ENCODE peak calls at places on chromosomes 5 and 9, in five cellular contexts. B is right lobe of liver, Z is MM.1S, U is ovary, K is transverse colon. J is an unnamed sample.

GRCh38 chr9:25602366-25603044 is 75.7 kb downstream of the TUSC1 start:
- DNase-seq in U (no peak), B (no peak), K (no peak), Z (no peak), J (no peak)

GRCh38 chr5:116476903-116477537 is 97.6 kb downstream of the SEMA6A start:
- DNase-seq in B (no peak), Z (no peak), K (no peak), U (no peak), J (no peak)

GRCh38 chr9:110410926-110411325 is 73.3 kb upstream of the TXNDC8 start:
- DNase-seq in U (no peak), B (no peak), Z (peak; percentile 8), K (no peak), J (no peak)

GRCh38 chr9:304106-304505 is 89.4 kb downstream of the DOCK8 start:
- DNase-seq in Z (no peak), U (no peak), B (no peak), K (no peak), J (no peak)

GRCh38 chr5:160036884-160037283 is 27.9 kb downstream of the TTC1 start:
- DNase-seq in Z (no peak), U (no peak), B (no peak), K (no peak), J (no peak)

GRCh38 chr9:73157811-73158210 is 6.1 kb downstream of the ANXA1 start:
- DNase-seq in B (no peak), U (no peak), Z (no peak), K (no peak), J (no peak)

GRCh38 chr5:178424141-178424855 is 165.9 kb downstream of the COL23A1 start:
- DNase-seq in K (no peak), B (no peak), Z (no peak), U (no peak), J (no peak)

GRCh38 chr5:181058786-181059296 is 18.8 kb downstream of the BTNL9 start:
- DNase-seq in B (no peak), K (no peak), U (no peak), Z (no peak), J (no peak)

GRCh38 chr9:99732715-99733114 is 89.0 kb upstream of the NR4A3 start:
- DNase-seq in K (no peak), Z (no peak), U (no peak), B (no peak), J (no peak)

GRCh38 chr9:127333326-127334064 is 63.5 kb upstream of the SLC2A8 start:
- DNase-seq in Z (no peak), B (no peak), U (peak; percentile 47), K (no peak), J (no peak)

GRCh38 chr5:136722086-136722485 is 356.7 kb upstream of the TRPC7 start:
- DNase-seq in U (no peak), Z (no peak), B (no peak), K (no peak), J (no peak)

GRCh38 chr9:88696501-88696900 is 161.5 kb downstream of the NXNL2 start:
- DNase-seq in B (no peak), U (no peak), Z (no peak), K (no peak), J (no peak)

GRCh38 chr9:110650991-110651411 is 17.6 kb upstream of the MUSK start:
- DNase-seq in Z (no peak), U (peak; percentile 20), K (no peak), B (no peak), J (no peak)

GRCh38 chr5:159463590-159464321 is 133.5 kb upstream of the IL12B start:
- DNase-seq in B (no peak), U (no peak), K (no peak), Z (no peak), J (no peak)

GRCh38 chr5:19564036-19564435 is 424.0 kb downstream of the CDH18 start:
- DNase-seq in B (no peak), K (no peak), U (no peak), Z (no peak), J (no peak)

GRCh38 chr5:107542831-107543231 is 127.9 kb downstream of the EFNA5 start:
- DNase-seq in U (peak; percentile 81), B (peak; percentile 86), K (peak; percentile 39), Z (no peak), J (peak; percentile 84)

GRCh38 chr5:79513519-79514390 is at the start of gene HOMER1:
- DNase-seq in K (peak; percentile 79), B (peak; percentile 82), U (peak; percentile 83), Z (peak; percentile 73), J (peak; percentile 84)

GRCh38 chr5:54309237-54309636 is 1.1 kb downstream of the ARL15 start:
- DNase-seq in B (no peak), Z (no peak), K (no peak), U (no peak), J (no peak)

GRCh38 chr9:17018001-17018491 is 116.8 kb upstream of the CNTLN start:
- DNase-seq in U (peak; percentile 63), B (no peak), Z (no peak), K (no peak), J (peak; percentile 89)

GRCh38 chr5:74685979-74686631 is 1.1 kb downstream of the HEXB start:
- DNase-seq in K (no peak), U (peak; percentile 15), Z (peak; percentile 21), B (no peak), J (no peak)

GRCh38 chr9:113581865-113582697 is 118.6 kb downstream of the RGS3 start:
- DNase-seq in K (peak; percentile 87), U (peak; percentile 74), B (peak; percentile 81), Z (peak; percentile 99), J (peak; percentile 73)
- H3K4me1 ChIP-seq in K (peaks cover 34% of the 10 kb centered on the region), U (peaks cover 10% of the 10 kb centered on the region), B (peaks cover 29% of the 10 kb centered on the region), Z (peaks cover 58% of the 10 kb centered on the region), J (peaks cover 45% of the 10 kb centered on the region)

DNA sequence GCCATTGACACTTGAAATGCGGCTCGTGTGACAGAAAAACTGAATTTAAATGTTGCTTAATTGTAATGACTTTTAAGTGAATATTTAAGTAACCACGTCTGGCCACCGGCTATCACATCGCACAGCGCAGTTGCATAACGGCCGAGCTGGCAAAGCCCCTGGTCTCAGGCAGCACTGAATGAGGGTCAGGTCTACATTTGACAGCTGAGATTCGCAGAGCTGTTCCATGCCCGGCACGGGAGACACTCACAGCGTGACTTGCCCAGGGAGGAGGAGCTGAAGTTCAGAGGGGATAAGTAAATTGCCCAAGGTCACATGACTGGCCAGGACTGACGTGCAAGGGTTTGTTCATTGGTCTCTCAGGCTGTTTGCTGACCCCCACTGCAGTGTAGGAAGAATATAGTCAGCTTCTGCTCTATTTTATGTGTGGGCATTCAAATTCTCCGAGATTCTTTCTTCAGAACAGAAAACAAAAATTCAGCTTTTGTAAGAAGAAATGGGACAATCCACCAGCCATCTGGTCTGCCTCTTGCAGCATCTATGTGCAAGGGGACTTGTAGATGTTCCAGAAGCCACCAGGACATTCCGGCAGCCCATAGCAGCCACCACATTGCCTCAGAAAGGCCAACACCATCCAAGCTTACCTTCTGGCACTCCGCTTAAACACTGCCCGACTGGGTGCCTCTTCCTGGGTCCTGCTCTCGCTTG is 17.3 kb upstream of the COL5A1 start:
- DNase-seq in U (peak; percentile 13), Z (no peak), K (no peak), B (no peak), J (no peak)
- H3K4me3 ChIP-seq in U (no peak overlapping the region), Z (no peak overlapping the region), K (no peak overlapping the region), B (no peak overlapping the region), J (no peak overlapping the region)

GRCh38 chr5:7392401-7393024 is 3.4 kb upstream of the ADCY2 start:
- DNase-seq in B (no peak), K (no peak), U (peak; percentile 33), Z (peak; percentile 25), J (no peak)

GRCh38 chr5:7388553-7388952 is 7.4 kb upstream of the ADCY2 start:
- DNase-seq in B (no peak), K (no peak), Z (no peak), U (no peak), J (no peak)

GRCh38 chr5:7391688-7392400 is 4.1 kb upstream of the ADCY2 start:
- DNase-seq in B (no peak), K (no peak), Z (no peak), U (no peak), J (no peak)

GRCh38 chr5:7393921-7394799 is 1.8 kb upstream of the ADCY2 start:
- DNase-seq in U (no peak), Z (no peak), K (no peak), B (no peak), J (no peak)

GRCh38 chr5:7391215-7391614 is 4.7 kb upstream of the ADCY2 start:
- DNase-seq in K (no peak), Z (no peak), B (no peak), U (no peak), J (no peak)
- TF ChIP-seq CTCF in K (peak; percentile 36), Z (no peak), B (no peak), U (no peak), J (peak; percentile 25)

GRCh38 chr9:128415222-128415621 is 5.4 kb upstream of the CERCAM start:
- DNase-seq in U (no peak), K (no peak), B (no peak), Z (no peak), J (no peak)
- H3K4me1 ChIP-seq in U (peaks cover 7% of the 10 kb centered on the region), K (peaks cover 8% of the 10 kb centered on the region), B (peaks cover 11% of the 10 kb centered on the region), Z (no peaks in the 10 kb centered on the region), J (peaks cover 12% of the 10 kb centered on the region)

GRCh38 chr5:167822241-167822640 is 469.2 kb upstream of the WWC1 start:
- DNase-seq in U (no peak), K (no peak), B (no peak), Z (no peak), J (no peak)
- H3K4me3 ChIP-seq in U (no peak overlapping the region), K (no peak overlapping the region), B (no peak overlapping the region), Z (no peak overlapping the region), J (no peak overlapping the region)

DNA sequence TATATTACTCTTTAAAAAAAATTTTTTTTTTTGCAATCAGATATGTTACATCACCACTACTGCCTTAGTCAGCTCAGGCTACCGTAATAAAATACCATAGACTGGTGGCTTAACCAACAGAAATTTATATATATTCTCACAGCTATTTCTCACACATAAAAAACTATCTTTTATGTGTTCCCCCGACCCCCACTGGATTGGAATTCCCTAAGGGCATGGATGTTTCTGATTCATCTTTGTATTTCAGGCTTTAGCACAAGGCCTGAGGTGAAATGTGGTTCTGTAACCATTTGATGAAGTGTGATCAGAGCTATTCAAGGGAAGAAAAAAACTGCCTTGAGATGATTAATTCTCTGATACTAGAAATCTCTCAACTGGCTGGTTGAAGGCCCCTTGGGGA is 2.7 kb downstream of the CD14 start:
- DNase-seq in K (no peak), U (no peak), Z (no peak), B (no peak), J (no peak)
- TF ChIP-seq CTCF in K (no peak), U (no peak), Z (no peak), B (no peak), J (no peak)

J was measured in psoas muscle.